ENCODE peak calls at places on chromosomes 6 and 20, in four cellular contexts. X is GM12891, J is ELR, V is A172. T is an unnamed sample.

GRCh38 chr6:7919871-7920270 is 9.3 kb upstream of the TXNDC5 start:
- DNase-seq in V (peak), X (no peak), J (peak), T (no peak)

GRCh38 chr6:125913864-125914351 is 42.7 kb upstream of the HINT3 start:
- DNase-seq in X (no peak), V (peak), J (peak), T (peak)

GRCh38 chr6:39887692-39888450 is 46.4 kb downstream of the MOCS1 start:
- DNase-seq in J (peak), X (no peak), V (peak), T (peak)

GRCh38 chr6:904994-905393 is 212.1 kb upstream of the EXOC2 start:
- DNase-seq in V (no peak), J (no peak), X (no peak), T (no peak)

GRCh38 chr6:118249680-118250079 is 298.4 kb upstream of the PLN start:
- DNase-seq in X (no peak), J (no peak), V (no peak), T (no peak)

GRCh38 chr6:3251462-3252314 is 7.1 kb upstream of the PSMG4 start:
- DNase-seq in J (peak), V (peak), X (peak), T (peak)

GRCh38 chr6:40426341-40427066 is 160.7 kb downstream of the LRFN2 start:
- DNase-seq in X (no peak), J (no peak), V (no peak), T (no peak)

GRCh38 chr6:31070711-31071197 is 41.6 kb downstream of the C6orf15 start:
- DNase-seq in V (peak), J (peak), X (no peak), T (peak)

GRCh38 chr6:34904990-34905613 is 16.0 kb downstream of the ANKS1A start:
- DNase-seq in J (no peak), V (no peak), X (no peak), T (no peak)

GRCh38 chr20:54984104-54984448 is 508.7 kb downstream of the DOK5 start:
- DNase-seq in X (no peak), V (no peak), J (no peak), T (no peak)

T was measured in ACHN.